ENCODE peak calls at places on chromosome 3, in nine cellular contexts. S, K, X, M, F, H, D, C and T are unnamed samples.

GRCh38 chr3:186888569-186888968 is 41.8 kb upstream of the ST6GAL1 start:
- DNase-seq in S (no peak), K (no peak), X (no peak), M (no peak), F (no peak), H (no peak), D (no peak), C (peak), T (no peak)

GRCh38 chr3:81195483-81195882 is 566.0 kb downstream of the GBE1 start:
- DNase-seq in S (no peak), K (no peak), X (no peak), M (no peak), F (no peak), H (no peak), D (no peak), C (no peak), T (no peak)

GRCh38 chr3:60610441-60611112 is 640.7 kb downstream of the FHIT start:
- DNase-seq in S (no peak), K (peak), X (no peak), M (no peak), F (no peak), H (no peak), D (no peak), C (peak), T (no peak)

GRCh38 chr3:117297541-117297940 is 588.0 kb downstream of the TUSC7 start:
- DNase-seq in S (no peak), K (no peak), X (no peak), M (no peak), F (no peak), H (no peak), D (no peak), C (no peak), T (no peak)

GRCh38 chr3:28982906-28983305 is 298.0 kb upstream of the RBMS3 start:
- DNase-seq in S (no peak), K (no peak), X (peak), M (no peak), F (no peak), H (no peak), D (no peak), C (no peak), T (no peak)

GRCh38 chr3:197501496-197501878 is 54.3 kb downstream of the BDH1 start:
- DNase-seq in S (no peak), K (no peak), X (no peak), M (no peak), F (no peak), H (no peak), D (no peak), C (no peak), T (no peak)

GRCh38 chr3:13016083-13016725 is 57.0 kb downstream of the IQSEC1 start:
- DNase-seq in S (peak), K (no peak), X (peak), M (peak), F (peak), H (no peak), D (peak), C (no peak), T (no peak)

GRCh38 chr3:136311971-136312370 is 61.8 kb downstream of the PCCB start:
- DNase-seq in S (no peak), K (no peak), X (no peak), M (no peak), F (no peak), H (no peak), D (no peak), C (no peak), T (no peak)

GRCh38 chr3:127208483-127209100 is 15.7 kb downstream of the PRR23E start:
- DNase-seq in S (no peak), K (no peak), X (no peak), M (no peak), F (no peak), H (no peak), D (no peak), C (no peak), T (no peak)

GRCh38 chr3:124995460-124995994 is 60.3 kb downstream of the HEG1 start:
- DNase-seq in S (peak), K (peak), X (no peak), M (peak), F (peak), H (peak), D (peak), C (peak), T (peak)

GRCh38 chr3:55061619-55062018 is 133.8 kb upstream of the LRTM1 start:
- DNase-seq in S (no peak), K (no peak), X (no peak), M (no peak), F (no peak), H (no peak), D (no peak), C (no peak), T (no peak)

GRCh38 chr3:17039579-17039978 is 154.8 kb downstream of the PLCL2 start:
- DNase-seq in S (no peak), K (peak), X (no peak), M (no peak), F (no peak), H (peak), D (no peak), C (peak), T (peak)

GRCh38 chr3:65742914-65743313 is 295.8 kb downstream of the MAGI1 start:
- DNase-seq in S (no peak), K (no peak), X (no peak), M (no peak), F (no peak), H (no peak), D (no peak), C (no peak), T (no peak)

GRCh38 chr3:155029941-155030340 is 50.2 kb upstream of the MME start:
- DNase-seq in S (no peak), K (no peak), X (no peak), M (no peak), F (no peak), H (no peak), D (no peak), C (no peak), T (no peak)

GRCh38 chr3:152283492-152284381 is 15.0 kb downstream of the MBNL1 start:
- DNase-seq in S (no peak), K (no peak), X (no peak), M (no peak), F (no peak), H (no peak), D (no peak), C (no peak), T (no peak)

GRCh38 chr3:46904303-46905190 is 27.0 kb downstream of the PTH1R start:
- DNase-seq in S (no peak), K (no peak), X (no peak), M (no peak), F (no peak), H (no peak), D (no peak), C (no peak), T (no peak)

GRCh38 chr3:51336261-51336660 is 48.8 kb upstream of the MANF start:
- DNase-seq in S (no peak), K (no peak), X (no peak), M (no peak), F (no peak), H (no peak), D (no peak), C (no peak), T (no peak)

GRCh38 chr3:11346416-11346815 is 74.2 kb downstream of the ATG7 start:
- DNase-seq in S (no peak), K (no peak), X (no peak), M (no peak), F (no peak), H (no peak), D (no peak), C (no peak), T (no peak)

GRCh38 chr3:15281817-15282216 is 50.6 kb downstream of the SH3BP5 start:
- DNase-seq in S (no peak), K (no peak), X (no peak), M (no peak), F (no peak), H (no peak), D (no peak), C (no peak), T (no peak)

GRCh38 chr3:177451940-177452484 is 254.7 kb upstream of the TBL1XR1 start:
- DNase-seq in S (no peak), K (peak), X (no peak), M (no peak), F (no peak), H (peak), D (no peak), C (no peak), T (no peak)

GRCh38 chr3:52827866-52828376 is 2.6 kb downstream of the ITIH4 start:
- DNase-seq in S (no peak), K (no peak), X (no peak), M (no peak), F (no peak), H (no peak), D (no peak), C (peak), T (peak)

GRCh38 chr3:37729119-37729518 is 132.6 kb upstream of the CTDSPL start:
- DNase-seq in S (no peak), K (peak), X (no peak), M (no peak), F (no peak), H (peak), D (no peak), C (no peak), T (no peak)

GRCh38 chr3:35413483-35413882 is 225.8 kb upstream of the ARPP21 start:
- DNase-seq in S (no peak), K (no peak), X (no peak), M (no peak), F (no peak), H (no peak), D (no peak), C (no peak), T (no peak)

GRCh38 chr3:129118745-129119144 is 2.9 kb downstream of the RAB43 start:
- DNase-seq in S (no peak), K (no peak), X (no peak), M (peak), F (peak), H (no peak), D (no peak), C (no peak), T (no peak)

GRCh38 chr3:125186261-125186770 is 26.2 kb downstream of the SLC12A8 start:
- DNase-seq in S (no peak), K (no peak), X (no peak), M (no peak), F (no peak), H (peak), D (no peak), C (peak), T (no peak)

GRCh38 chr3:176916777-176917176 is 280.5 kb downstream of the TBL1XR1 start:
- DNase-seq in S (no peak), K (no peak), X (no peak), M (no peak), F (no peak), H (no peak), D (no peak), C (peak), T (peak)

GRCh38 chr3:173217127-173217526 is 76.1 kb upstream of the SPATA16 start:
- DNase-seq in S (no peak), K (peak), X (no peak), M (no peak), F (no peak), H (no peak), D (no peak), C (no peak), T (no peak)

GRCh38 chr3:53238881-53239280 is 16.9 kb downstream of the TKT start:
- DNase-seq in S (no peak), K (no peak), X (no peak), M (no peak), F (no peak), H (no peak), D (no peak), C (no peak), T (no peak)

GRCh38 chr3:138381413-138381901 is 33.1 kb downstream of the MRAS start:
- DNase-seq in S (no peak), K (no peak), X (no peak), M (no peak), F (no peak), H (no peak), D (no peak), C (no peak), T (no peak)

GRCh38 chr3:184584001-184584891 is 22.7 kb downstream of the EPHB3 start:
- DNase-seq in S (peak), K (no peak), X (no peak), M (no peak), F (no peak), H (no peak), D (no peak), C (no peak), T (no peak)

GRCh38 chr3:174436367-174436766 is 422.8 kb upstream of the NAALADL2 start:
- DNase-seq in S (no peak), K (no peak), X (no peak), M (no peak), F (no peak), H (no peak), D (no peak), C (no peak), T (no peak)

GRCh38 chr3:47523310-47524073 is 10.0 kb upstream of the ELP6 start:
- DNase-seq in S (no peak), K (no peak), X (no peak), M (no peak), F (no peak), H (no peak), D (no peak), C (no peak), T (no peak)

GRCh38 chr3:177787279-177788041 is 590.2 kb upstream of the TBL1XR1 start:
- DNase-seq in S (no peak), K (no peak), X (peak), M (no peak), F (peak), H (no peak), D (no peak), C (no peak), T (no peak)

GRCh38 chr3:109137766-109138165 is 1.2 kb downstream of the C3orf85 start:
- DNase-seq in S (no peak), K (no peak), X (no peak), M (no peak), F (no peak), H (no peak), D (no peak), C (no peak), T (no peak)

GRCh38 chr3:57228734-57229505 is 1.4 kb downstream of the APPL1 start:
- DNase-seq in S (no peak), K (no peak), X (no peak), M (no peak), F (peak), H (peak), D (no peak), C (peak), T (no peak)

GRCh38 chr3:159170436-159171003 is 368.7 kb downstream of the MFSD1 start:
- DNase-seq in S (no peak), K (no peak), X (no peak), M (no peak), F (no peak), H (peak), D (no peak), C (no peak), T (no peak)

GRCh38 chr3:194224536-194224935 is 88.6 kb downstream of the HES1 start:
- DNase-seq in S (no peak), K (no peak), X (no peak), M (no peak), F (no peak), H (no peak), D (no peak), C (no peak), T (no peak)

GRCh38 chr3:46709147-46709654 is 8.0 kb downstream of the TMIE start:
- DNase-seq in S (no peak), K (no peak), X (no peak), M (no peak), F (no peak), H (no peak), D (no peak), C (no peak), T (no peak)

GRCh38 chr3:177196473-177197040 is 725 bp downstream of the TBL1XR1 start:
- DNase-seq in S (peak), K (no peak), X (peak), M (peak), F (peak), H (no peak), D (no peak), C (peak), T (peak)

GRCh38 chr3:127689266-127689860 is 16.6 kb downstream of the ABTB1 start:
- DNase-seq in S (no peak), K (no peak), X (no peak), M (no peak), F (no peak), H (no peak), D (no peak), C (no peak), T (no peak)